ENCODE peak calls at places on chromosomes 5 and 9, in ten cellular contexts. U is dorsolateral prefrontal cortex, E is EL, I is AG08395, A is upper lobe of right lung, S is Right ventricle myocardium inferior, W is GM12865, Q is psoas muscle, P is amygdala, J is cardiac muscle cell. C is an unnamed sample.
A peak's percentile ranks its signal among the peaks of the same experiment; 100 is the strongest.

GRCh38 chr5:60092671-60093422 is 199.3 kb upstream of the PDE4D start:
- DNase-seq in A (no peak), E (peak; percentile 95), W (no peak), Q (no peak), U (no peak), I (peak; percentile 28), P (no peak), J (no peak), S (no peak), C (no peak)

GRCh38 chr5:44679200-44679599 is 129.5 kb upstream of the MRPS30 start:
- DNase-seq in P (no peak), I (no peak), A (no peak), E (no peak), U (no peak), J (no peak), S (no peak), Q (no peak), W (no peak), C (no peak)

GRCh38 chr5:31421806-31422586 is 109.9 kb downstream of the DROSHA start:
- DNase-seq in U (no peak), A (no peak), W (no peak), S (no peak), P (no peak), J (no peak), Q (no peak), I (no peak), E (no peak), C (no peak)

GRCh38 chr9:8677725-8678124 is 878.1 kb upstream of the DMAC1 start:
- DNase-seq in I (no peak), E (no peak), S (no peak), A (no peak), J (no peak), Q (no peak), U (no peak), W (no peak), P (no peak), C (no peak)

GRCh38 chr9:34428325-34428958 is 29.9 kb downstream of the FAM219A start:
- DNase-seq in A (no peak), P (no peak), U (no peak), E (no peak), J (no peak), W (no peak), Q (no peak), S (no peak), I (no peak), C (peak; percentile 35)

GRCh38 chr5:43171926-43172325 is 20.1 kb upstream of the NIM1K start:
- DNase-seq in U (no peak), S (no peak), P (no peak), W (no peak), Q (no peak), A (no peak), J (no peak), I (no peak), E (peak; percentile 46), C (no peak)

GRCh38 chr5:151315998-151316597 is 12.5 kb upstream of the SLC36A3 start:
- DNase-seq in P (no peak), J (peak; percentile 88), A (peak; percentile 87), S (peak; percentile 83), U (peak; percentile 63), W (peak; percentile 70), I (peak; percentile 87), Q (peak; percentile 81), E (peak; percentile 64), C (no peak)

GRCh38 chr5:100889165-100889564 is 13.9 kb downstream of the ST8SIA4 start:
- DNase-seq in E (no peak), I (no peak), W (peak; percentile 63), S (no peak), U (no peak), A (no peak), Q (no peak), P (no peak), J (no peak), C (no peak)

GRCh38 chr5:32541241-32541640 is 44.1 kb upstream of the SUB1 start:
- DNase-seq in P (no peak), U (no peak), J (peak; percentile 60), S (no peak), A (no peak), W (no peak), E (peak; percentile 22), I (no peak), Q (no peak), C (no peak)

GRCh38 chr9:131333771-131334567 is 44.4 kb downstream of the PLPP7 start:
- DNase-seq in W (no peak), I (no peak), E (no peak), A (peak; percentile 47), U (no peak), J (no peak), P (no peak), S (peak; percentile 33), Q (peak; percentile 51), C (no peak)

GRCh38 chr5:79840085-79840990 is 150.7 kb downstream of the CMYA5 start:
- DNase-seq in P (no peak), A (no peak), Q (no peak), I (no peak), W (no peak), S (no peak), J (peak; percentile 17), E (no peak), U (peak; percentile 45), C (no peak)

GRCh38 chr9:105282870-105283621 is 38.6 kb downstream of the SLC44A1 start:
- DNase-seq in W (no peak), I (no peak), Q (no peak), S (no peak), A (no peak), P (no peak), J (no peak), E (no peak), U (no peak), C (no peak)

GRCh38 chr9:131608469-131609115 is 63.3 kb downstream of the PRRT1B start:
- DNase-seq in E (peak; percentile 95), J (peak; percentile 92), S (peak; percentile 69), I (peak; percentile 92), P (no peak), A (no peak), Q (peak; percentile 84), W (no peak), U (peak; percentile 74), C (no peak)

GRCh38 chr9:36846621-36847020 is 187.4 kb downstream of the PAX5 start:
- DNase-seq in J (no peak), P (no peak), E (no peak), A (no peak), W (no peak), I (no peak), Q (peak; percentile 33), S (peak; percentile 14), U (no peak), C (no peak)

GRCh38 chr9:97501177-97501971 is at the start of gene TMOD1:
- DNase-seq in Q (peak; percentile 90), U (peak; percentile 57), J (peak; percentile 49), E (peak; percentile 61), S (peak; percentile 84), A (peak; percentile 87), P (no peak), I (peak; percentile 82), W (peak; percentile 88), C (peak; percentile 56)

GRCh38 chr5:98096155-98096554 is 677.3 kb upstream of the RGMB start:
- DNase-seq in U (no peak), S (no peak), J (peak; percentile 76), W (no peak), Q (no peak), E (peak; percentile 68), A (no peak), I (peak; percentile 43), P (no peak), C (no peak)

GRCh38 chr9:20303066-20303465 is 319.2 kb downstream of the MLLT3 start:
- DNase-seq in I (no peak), A (no peak), P (no peak), W (no peak), Q (no peak), S (no peak), U (no peak), E (no peak), J (no peak), C (no peak)

GRCh38 chr9:581673-582497 is 259.6 kb upstream of the DMRT1 start:
- DNase-seq in J (no peak), A (no peak), Q (no peak), U (no peak), E (no peak), P (no peak), I (no peak), W (peak; percentile 30), S (no peak), C (no peak)

GRCh38 chr9:18905033-18905882 is 127.8 kb downstream of the SAXO1 start:
- DNase-seq in I (no peak), J (peak; percentile 57), U (no peak), P (no peak), W (no peak), Q (no peak), A (no peak), E (peak; percentile 97), S (no peak), C (no peak)

GRCh38 chr9:125820100-125820804 is 73.1 kb downstream of the PBX3 start:
- DNase-seq in S (no peak), A (no peak), I (no peak), J (no peak), W (peak; percentile 31), P (no peak), E (no peak), U (no peak), Q (no peak), C (no peak)

GRCh38 chr5:55636711-55637110 is 75.4 kb downstream of the SLC38A9 start:
- DNase-seq in W (no peak), E (peak; percentile 64), A (no peak), S (no peak), U (no peak), P (no peak), J (peak; percentile 63), I (peak; percentile 63), Q (no peak), C (no peak)

GRCh38 chr5:145341842-145342241 is 493.3 kb downstream of the PRELID2 start:
- DNase-seq in Q (no peak), E (peak; percentile 57), U (no peak), S (no peak), J (peak; percentile 8), A (no peak), P (no peak), W (no peak), I (no peak), C (no peak)

GRCh38 chr5:150410524-150411244 is 2.0 kb downstream of the CD74 start:
- DNase-seq in J (peak; percentile 84), P (no peak), Q (peak; percentile 64), A (no peak), E (peak; percentile 71), U (peak; percentile 61), I (peak; percentile 89), W (peak; percentile 81), S (no peak), C (peak; percentile 37)

GRCh38 chr5:173645437-173645807 is 29.0 kb upstream of the BOD1 start:
- DNase-seq in Q (no peak), U (no peak), J (peak; percentile 63), A (peak; percentile 71), P (no peak), I (peak; percentile 49), S (no peak), E (peak; percentile 86), W (no peak), C (no peak)

GRCh38 chr5:6719896-6720560 is 6.8 kb downstream of the TENT4A start:
- DNase-seq in A (peak; percentile 31), E (no peak), U (no peak), P (no peak), S (no peak), I (no peak), W (no peak), J (peak; percentile 29), Q (no peak), C (no peak)

GRCh38 chr9:87604886-87605588 is 107.4 kb downstream of the DAPK1 start:
- DNase-seq in U (no peak), S (no peak), I (no peak), E (no peak), W (peak; percentile 42), A (no peak), P (no peak), J (no peak), Q (no peak), C (no peak)

GRCh38 chr9:6142816-6143454 is 72.7 kb upstream of the IL33 start:
- DNase-seq in W (no peak), E (no peak), Q (no peak), A (no peak), J (no peak), P (no peak), I (no peak), S (no peak), U (no peak), C (no peak)

GRCh38 chr5:15489571-15490235 is 10.3 kb upstream of the FBXL7 start:
- DNase-seq in W (no peak), U (no peak), A (no peak), Q (no peak), I (no peak), P (no peak), E (peak; percentile 2), J (peak; percentile 13), S (no peak), C (no peak)